ENCODE peak calls at places on chromosome 22, in four cellular contexts. F, A, Z and T are unnamed samples.

GRCh38 chr22:46678003-46678657 is 57.9 kb downstream of the GRAMD4 start:
- DNase-seq in F (no peak), A (no peak), Z (no peak), T (no peak)

GRCh38 chr22:37012262-37012904 is 6.9 kb downstream of the TST start:
- DNase-seq in Z (no peak), F (no peak), A (peak; percentile 60), T (no peak)

GRCh38 chr22:27885977-27886842 is 32.8 kb downstream of the PITPNB start:
- DNase-seq in A (no peak), Z (peak; percentile 19), F (peak; percentile 85), T (peak; percentile 59)

GRCh38 chr22:37218771-37219411 is 6.6 kb upstream of the SSTR3 start:
- DNase-seq in Z (peak; percentile 72), A (no peak), F (no peak), T (no peak)

GRCh38 chr22:40200795-40201194 is 23.1 kb downstream of the TNRC6B start:
- DNase-seq in Z (no peak), F (no peak), A (peak; percentile 10), T (no peak)

GRCh38 chr22:49161002-49161850 is 666.4 kb downstream of the BRD1 start:
- DNase-seq in F (no peak), Z (no peak), A (no peak), T (no peak)

GRCh38 chr22:17131686-17132085 is 10.5 kb upstream of the TMEM121B start:
- DNase-seq in Z (no peak), A (no peak), F (no peak), T (no peak)

GRCh38 chr22:27804683-27805297 is 3.2 kb upstream of the MN1 start:
- DNase-seq in Z (peak; percentile 4), F (peak; percentile 67), A (peak; percentile 64), T (peak; percentile 89)

GRCh38 chr22:46425011-46425410 is 89.5 kb downstream of the TRMU start:
- DNase-seq in A (no peak), F (no peak), Z (no peak), T (no peak)

GRCh38 chr22:37640591-37641250 is 1.3 kb downstream of the SH3BP1 start:
- DNase-seq in A (no peak), Z (no peak), F (no peak), T (no peak)

GRCh38 chr22:25779890-25780289 is 37.9 kb downstream of the MYO18B start:
- DNase-seq in Z (no peak), A (no peak), F (no peak), T (no peak)

GRCh38 chr22:32621656-32622003 is 147.0 kb downstream of the FBXO7 start:
- DNase-seq in Z (no peak), A (no peak), F (no peak), T (no peak)

GRCh38 chr22:32617883-32618282 is 143.3 kb downstream of the FBXO7 start:
- DNase-seq in F (no peak), Z (no peak), A (no peak), T (no peak)

GRCh38 chr22:32620992-32621391 is 146.4 kb downstream of the FBXO7 start:
- DNase-seq in F (no peak), A (no peak), Z (no peak), T (no peak)

GRCh38 chr22:32618461-32619140 is 144.0 kb downstream of the FBXO7 start:
- DNase-seq in Z (no peak), F (no peak), A (peak; percentile 37), T (no peak)

GRCh38 chr22:32619614-32620426 is 145.2 kb downstream of the FBXO7 start:
- DNase-seq in A (peak; percentile 54), F (no peak), Z (no peak), T (no peak)
- H3K4me1 ChIP-seq in A (peaks cover 35% of the 10 kb centered on the region), F (no peaks in the 10 kb centered on the region), Z (no peaks in the 10 kb centered on the region), T (no peaks in the 10 kb centered on the region)

DNA sequence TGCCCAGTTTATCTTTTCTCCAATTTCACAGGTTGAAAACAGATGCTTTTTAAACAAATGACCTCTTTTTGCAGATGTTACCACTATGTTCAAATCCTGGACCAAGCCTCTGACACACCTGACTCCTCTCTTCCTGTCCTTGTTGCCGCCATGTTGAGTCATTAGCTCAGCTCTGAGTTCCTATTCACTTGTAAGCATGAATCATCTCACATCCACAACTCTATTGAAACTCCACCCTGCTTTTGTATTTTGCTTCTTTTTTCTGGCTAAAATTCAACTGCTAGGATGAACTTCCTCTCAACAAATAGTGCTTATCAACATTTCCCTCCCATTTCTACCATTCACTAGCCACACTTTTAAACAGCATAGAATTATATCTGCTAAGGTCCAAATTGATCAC is 4.1 kb downstream of the JOSD1 start:
- DNase-seq in F (peak; percentile 92), Z (peak; percentile 16), A (peak; percentile 72), T (no peak)
- H3K4me3 ChIP-seq in F (peak overlapping the region; percentile 65), Z (no peak overlapping the region), A (no peak overlapping the region), T (no peak overlapping the region)

GRCh38 chr22:31281733-31282132 is 10.6 kb downstream of the PIK3IP1 start:
- DNase-seq in Z (no peak), F (no peak), A (peak; percentile 85), T (no peak)

GRCh38 chr22:31282748-31283468 is 9.4 kb downstream of the PIK3IP1 start:
- DNase-seq in Z (no peak), F (no peak), A (no peak), T (no peak)

GRCh38 chr22:31284241-31284745 is 8.0 kb downstream of the PIK3IP1 start:
- DNase-seq in A (no peak), Z (no peak), F (no peak), T (no peak)

GRCh38 chr22:31286360-31287255 is 5.7 kb downstream of the PIK3IP1 start:
- DNase-seq in A (peak; percentile 63), F (no peak), Z (peak; percentile 66), T (no peak)

DNA sequence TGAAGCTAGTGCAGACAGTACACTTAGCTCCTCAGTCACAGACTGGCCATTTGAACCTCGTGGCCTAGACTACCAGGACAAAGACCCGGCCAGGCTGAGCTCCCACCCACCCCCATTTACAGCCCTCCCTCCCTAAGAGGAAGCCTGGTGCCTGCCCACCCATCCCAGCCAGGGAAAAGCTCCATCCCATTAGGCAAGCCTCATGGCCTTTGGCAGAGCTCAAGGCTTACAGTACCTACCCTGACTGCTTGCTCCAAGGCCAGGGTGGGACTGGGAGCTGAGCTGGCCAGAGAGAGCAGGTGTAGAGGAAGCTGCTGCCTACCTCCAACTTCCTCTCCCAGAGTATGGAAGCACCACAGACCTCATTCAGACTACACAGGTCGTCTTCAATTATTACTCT is 7.5 kb downstream of the PIK3IP1 start:
- DNase-seq in Z (no peak), F (peak; percentile 41), A (no peak), T (no peak)
- H3K4me1 ChIP-seq in Z (peaks cover 95% of the 10 kb centered on the region), F (peaks cover 21% of the 10 kb centered on the region), A (peaks cover 46% of the 10 kb centered on the region), T (peaks cover under 1% of the 10 kb centered on the region)

GRCh38 chr22:21643533-21644357 is 1.6 kb downstream of the SDF2L1 start:
- DNase-seq in A (no peak), Z (no peak), F (no peak), T (no peak)
- H3K4me3 ChIP-seq in A (no peak overlapping the region), Z (no peak overlapping the region), F (peak overlapping the region; percentile 43), T (no peak overlapping the region)

DNA sequence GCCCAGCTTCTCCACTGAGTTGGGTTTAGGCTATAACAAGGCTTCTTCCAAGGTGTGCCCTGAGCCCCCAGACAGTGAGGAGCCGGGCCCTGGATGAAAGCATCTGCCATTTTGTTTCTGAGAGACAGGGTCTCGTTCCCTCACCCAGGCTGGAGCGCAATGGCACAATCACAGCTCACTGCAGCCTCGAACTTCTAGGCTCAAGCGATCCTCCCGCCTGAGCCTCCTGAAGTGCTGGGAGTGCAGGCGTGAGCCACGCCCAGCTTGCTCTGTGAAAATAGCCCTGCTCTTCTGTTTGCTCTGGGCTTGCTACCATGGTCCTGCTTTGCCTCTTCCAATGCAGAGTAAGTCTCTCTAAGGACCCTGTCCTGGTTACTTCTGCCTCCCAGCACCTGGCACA is 6.7 kb downstream of the DENND6B start:
- DNase-seq in Z (no peak), A (no peak), F (no peak), T (no peak)
- H3K4me1 ChIP-seq in Z (no peaks in the 10 kb centered on the region), A (no peaks in the 10 kb centered on the region), F (no peaks in the 10 kb centered on the region), T (no peaks in the 10 kb centered on the region)

GRCh38 chr22:29030016-29030617 is 31.5 kb downstream of the C22orf31 start:
- DNase-seq in A (no peak), F (no peak), Z (no peak), T (no peak)

GRCh38 chr22:29028468-29028867 is 33.2 kb downstream of the C22orf31 start:
- DNase-seq in Z (no peak), A (no peak), F (no peak), T (no peak)

GRCh38 chr22:29030618-29031235 is 30.9 kb downstream of the C22orf31 start:
- DNase-seq in Z (no peak), F (peak; percentile 82), A (peak; percentile 96), T (no peak)

GRCh38 chr22:29031236-29031982 is 30.2 kb downstream of the C22orf31 start:
- DNase-seq in F (peak; percentile 97), A (peak; percentile 94), Z (no peak), T (peak; percentile 9)

DNA sequence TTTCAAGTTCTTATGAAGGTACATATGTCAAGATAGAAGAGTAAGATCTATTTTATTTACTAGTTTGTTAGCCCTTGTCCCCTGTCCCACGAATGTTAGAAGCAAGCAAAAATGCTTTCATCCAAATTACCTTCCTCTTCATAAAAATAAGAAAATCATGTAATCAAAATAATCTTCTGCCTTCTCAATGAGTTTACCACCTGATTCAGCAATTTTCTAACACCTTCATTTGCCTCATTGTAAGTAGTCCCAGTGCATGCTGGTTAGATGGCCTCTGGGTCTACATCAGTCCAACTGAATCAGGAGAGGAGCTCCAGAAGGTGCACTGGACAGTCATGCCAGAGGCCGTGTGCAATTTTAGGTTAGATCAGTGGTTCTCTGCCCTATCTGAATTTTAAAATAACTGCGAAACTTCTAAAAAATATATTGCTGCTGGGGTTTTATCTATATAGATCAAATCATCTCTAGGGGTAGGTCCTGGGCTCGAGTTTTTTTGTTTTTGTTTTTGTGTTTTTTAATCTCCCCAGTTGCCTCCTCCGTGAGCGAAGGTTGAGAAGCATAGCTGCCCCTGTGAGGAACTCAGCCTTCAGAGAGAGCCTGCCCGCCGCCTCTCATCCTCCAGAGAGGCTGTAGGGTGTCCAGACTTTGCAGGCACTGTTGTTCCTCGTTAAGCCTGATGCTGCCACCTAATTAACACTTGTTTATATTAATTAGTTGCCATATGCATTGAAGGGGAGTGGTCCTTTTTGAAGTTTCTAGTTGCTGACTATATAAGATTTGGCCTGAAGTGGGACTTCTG is 32.2 kb downstream of the C22orf31 start:
- DNase-seq in Z (no peak), A (no peak), F (no peak), T (no peak)
- H3K4me3 ChIP-seq in Z (no peak overlapping the region), A (no peak overlapping the region), F (no peak overlapping the region), T (no peak overlapping the region)

GRCh38 chr22:45311033-45311531 is 1.3 kb downstream of the FAM118A start:
- DNase-seq in A (no peak), Z (no peak), F (no peak), T (no peak)

GRCh38 chr22:45310331-45311032 is 748 bp downstream of the FAM118A start:
- DNase-seq in Z (no peak), F (peak; percentile 21), A (no peak), T (peak; percentile 26)

GRCh38 chr22:45306139-45306538 is 3.6 kb upstream of the FAM118A start:
- DNase-seq in A (no peak), F (no peak), Z (no peak), T (no peak)

GRCh38 chr22:45309422-45310227 is at the start of gene FAM118A:
- DNase-seq in F (peak; percentile 91), A (peak; percentile 90), Z (peak; percentile 92), T (peak; percentile 93)

GRCh38 chr22:45308624-45309421 is 911 bp upstream of the FAM118A start:
- DNase-seq in F (no peak), A (no peak), Z (no peak), T (no peak)
- H3K4me1 ChIP-seq in F (peaks cover 18% of the 10 kb centered on the region), A (peaks cover 16% of the 10 kb centered on the region), Z (peaks cover 23% of the 10 kb centered on the region), T (peaks cover 16% of the 10 kb centered on the region)